ENCODE peak calls at places on chromosomes 5 and 9, in seven cellular contexts. S is GM23338, T is MCF 10A, U is tibial nerve, B is B cell, M is GM13976, W is BJ. K is an unnamed sample.

GRCh38 chr9:83965350-83966208 is 14.4 kb downstream of the HNRNPK start:
- DNase-seq in S (peak), T (peak), W (no peak), M (no peak), U (no peak), B (no peak), K (peak)

GRCh38 chr5:158384535-158385421 is 525.8 kb upstream of the CLINT1 start:
- DNase-seq in T (peak), U (no peak), W (peak), B (no peak), S (no peak), M (no peak), K (peak)

GRCh38 chr9:77569335-77569734 is 78.8 kb downstream of the GNA14 start:
- DNase-seq in M (no peak), B (no peak), S (peak), T (peak), U (no peak), W (no peak), K (no peak)

GRCh38 chr5:84168841-84169240 is 215.8 kb downstream of the EDIL3 start:
- DNase-seq in M (no peak), T (no peak), B (no peak), S (no peak), U (no peak), W (no peak), K (no peak)

GRCh38 chr5:4862500-4862899 is 277.6 kb upstream of the ADAMTS16 start:
- DNase-seq in B (no peak), T (peak), S (peak), M (no peak), W (peak), U (no peak), K (peak)

GRCh38 chr5:95620870-95621838 is 1.3 kb downstream of the GPR150 start:
- DNase-seq in S (peak), W (no peak), B (no peak), U (no peak), T (no peak), M (peak), K (peak)

GRCh38 chr9:93893899-93894690 is 61.1 kb downstream of the BARX1 start:
- DNase-seq in W (no peak), B (no peak), S (no peak), T (no peak), M (peak), U (no peak), K (no peak)

GRCh38 chr9:73348485-73348884 is 196.8 kb downstream of the ANXA1 start:
- DNase-seq in W (no peak), S (peak), B (no peak), T (peak), U (no peak), M (no peak), K (peak)

GRCh38 chr5:140348104-140348503 is 1.7 kb upstream of the HBEGF start:
- DNase-seq in S (no peak), W (no peak), U (no peak), B (no peak), T (peak), M (no peak), K (no peak)

GRCh38 chr5:32390819-32391591 is 53.5 kb downstream of the ZFR start:
- DNase-seq in B (no peak), M (no peak), T (peak), S (no peak), W (peak), U (no peak), K (peak)

GRCh38 chr9:129619787-129620668 is 873 bp downstream of the C9orf50 start:
- DNase-seq in T (peak), B (no peak), S (peak), W (no peak), M (peak), U (no peak), K (peak)

GRCh38 chr9:119091074-119091473 is 278.2 kb downstream of the BRINP1 start:
- DNase-seq in U (no peak), S (no peak), M (no peak), T (no peak), W (no peak), B (no peak), K (no peak)

GRCh38 chr9:99026271-99026955 is 78.5 kb upstream of the TGFBR1 start:
- DNase-seq in U (no peak), T (no peak), W (no peak), S (no peak), B (no peak), M (no peak), K (no peak)

GRCh38 chr5:146751054-146751453 is 127.5 kb downstream of the PPP2R2B start:
- DNase-seq in M (no peak), W (no peak), T (no peak), B (no peak), S (no peak), U (no peak), K (no peak)

GRCh38 chr9:135212961-135213360 is 125.5 kb downstream of the OLFM1 start:
- DNase-seq in M (no peak), B (no peak), S (no peak), U (no peak), T (no peak), W (no peak), K (no peak)

GRCh38 chr5:38463634-38464521 is 92.6 kb downstream of the LIFR start:
- DNase-seq in W (peak), T (peak), M (no peak), U (no peak), S (no peak), B (no peak), K (peak)

GRCh38 chr5:116574682-116575634 is at the start of gene SEMA6A:
- DNase-seq in M (peak), T (peak), B (peak), W (peak), S (peak), U (peak), K (peak)

GRCh38 chr9:95511952-95512750 is 4.6 kb downstream of the PTCH1 start:
- DNase-seq in S (peak), B (no peak), W (no peak), U (no peak), M (no peak), T (peak), K (peak)

GRCh38 chr5:111461261-111461671 is 51.1 kb downstream of the STARD4 start:
- DNase-seq in U (no peak), W (no peak), S (peak), B (no peak), M (no peak), T (no peak), K (peak)

GRCh38 chr5:116442095-116442534 is 132.5 kb downstream of the SEMA6A start:
- DNase-seq in T (peak), M (no peak), S (peak), W (no peak), B (no peak), U (no peak), K (peak)

GRCh38 chr5:137306903-137307302 is 192.2 kb downstream of the SPOCK1 start:
- DNase-seq in W (no peak), M (no peak), T (no peak), B (no peak), U (no peak), S (no peak), K (no peak)

GRCh38 chr9:21995652-21996275 is 1.2 kb downstream of the CDKN2B-AS1 start:
- DNase-seq in T (no peak), S (peak), B (peak), U (no peak), M (peak), W (no peak), K (peak)

GRCh38 chr9:121453232-121453892 is 46.3 kb downstream of the GGTA1 start:
- DNase-seq in S (peak), W (no peak), T (no peak), U (no peak), M (no peak), B (no peak), K (peak)

GRCh38 chr9:2722715-2723114 is 5.4 kb downstream of the KCNV2 start:
- DNase-seq in U (no peak), B (no peak), T (peak), W (peak), S (peak), M (no peak), K (peak)

GRCh38 chr5:556909-557441 is 32.7 kb upstream of the SLC9A3 start:
- DNase-seq in U (no peak), B (no peak), S (no peak), T (no peak), M (peak), W (no peak), K (no peak)

GRCh38 chr9:100011062-100011681 is 87.6 kb downstream of the ERP44 start:
- DNase-seq in M (peak), W (no peak), B (peak), T (peak), U (no peak), S (peak), K (peak)

GRCh38 chr9:105466898-105467455 is 19.1 kb downstream of the FSD1L start:
- DNase-seq in M (no peak), B (no peak), S (no peak), T (no peak), W (no peak), U (no peak), K (peak)

GRCh38 chr5:78560456-78560855 is 88.1 kb downstream of the LHFPL2 start:
- DNase-seq in U (no peak), T (no peak), B (no peak), S (no peak), W (no peak), M (no peak), K (no peak)

GRCh38 chr5:175378444-175379028 is 65.4 kb downstream of the DRD1 start:
- DNase-seq in S (no peak), M (no peak), T (peak), B (no peak), U (no peak), W (no peak), K (no peak)

GRCh38 chr5:102312586-102312985 is 16.5 kb upstream of the SLCO4C1 start:
- DNase-seq in U (no peak), B (no peak), M (no peak), T (peak), W (no peak), S (no peak), K (peak)

GRCh38 chr5:3377831-3378230 is 217.8 kb upstream of the IRX1 start:
- DNase-seq in B (no peak), U (no peak), M (no peak), T (no peak), S (no peak), W (no peak), K (no peak)

GRCh38 chr5:24487371-24487770 is 157.4 kb downstream of the CDH10 start:
- DNase-seq in W (no peak), T (no peak), S (no peak), M (no peak), B (no peak), U (no peak), K (no peak)

GRCh38 chr5:14036947-14037346 is 92.5 kb upstream of the DNAH5 start:
- DNase-seq in W (no peak), U (no peak), T (no peak), B (no peak), M (no peak), S (peak), K (peak)

GRCh38 chr5:135058326-135058725 is 24.3 kb upstream of the PITX1 start:
- DNase-seq in T (no peak), U (no peak), W (no peak), B (no peak), S (no peak), M (no peak), K (no peak)

GRCh38 chr9:108153391-108153790 is 663.8 kb upstream of the KLF4 start:
- DNase-seq in S (no peak), W (no peak), M (no peak), U (no peak), T (no peak), B (no peak), K (no peak)

GRCh38 chr9:127505396-127506116 is 54.2 kb downstream of the LRSAM1 start:
- DNase-seq in S (peak), W (no peak), M (peak), B (no peak), T (peak), U (no peak), K (peak)
- TF ChIP-seq CTCF in S (peak), W (peak), M (peak), B (peak), T (peak), U (peak), K (peak)

GRCh38 chr5:75664933-75665332 is 52.3 kb downstream of the POC5 start:
- DNase-seq in T (no peak), W (no peak), M (no peak), B (no peak), S (no peak), U (no peak), K (no peak)

GRCh38 chr5:75668988-75669760 is 48.1 kb downstream of the POC5 start:
- DNase-seq in T (peak), S (no peak), B (peak), U (no peak), M (peak), W (no peak), K (peak)

GRCh38 chr5:75666801-75667200 is 50.4 kb downstream of the POC5 start:
- DNase-seq in S (peak), T (no peak), B (no peak), W (no peak), U (no peak), M (no peak), K (peak)

GRCh38 chr5:75668348-75668895 is 48.8 kb downstream of the POC5 start:
- DNase-seq in B (no peak), T (no peak), M (no peak), U (no peak), S (no peak), W (no peak), K (no peak)

GRCh38 chr5:75667586-75667985 is 49.7 kb downstream of the POC5 start:
- DNase-seq in T (no peak), W (no peak), S (peak), U (no peak), B (no peak), M (no peak), K (peak)
- TF ChIP-seq CTCF in T (no peak), W (peak), S (peak), U (no peak), B (no peak), M (no peak), K (peak)

GRCh38 chr5:171750316-171750788 is 35.3 kb upstream of the SMIM23 start:
- DNase-seq in B (no peak), T (peak), U (peak), S (peak), W (no peak), M (no peak), K (peak)
- TF ChIP-seq CTCF in B (no peak), T (peak), U (no peak), S (peak), W (no peak), M (no peak), K (peak)

GRCh38 chr5:149427374-149427773 is 48.3 kb upstream of the IL17B start:
- DNase-seq in U (no peak), T (no peak), S (no peak), B (no peak), W (no peak), M (no peak), K (no peak)

GRCh38 chr5:149428032-149428431 is 48.9 kb upstream of the IL17B start:
- DNase-seq in T (no peak), S (no peak), W (no peak), B (no peak), M (no peak), U (no peak), K (no peak)

GRCh38 chr5:149432377-149432776 is 53.3 kb upstream of the IL17B start:
- DNase-seq in M (no peak), W (no peak), S (no peak), T (no peak), U (no peak), B (no peak), K (no peak)

GRCh38 chr5:149432861-149433462 is 53.9 kb upstream of the IL17B start:
- DNase-seq in S (no peak), W (no peak), M (no peak), U (no peak), B (no peak), T (no peak), K (no peak)

GRCh38 chr5:149429839-149430721 is 51.0 kb upstream of the IL17B start:
- DNase-seq in S (peak), U (no peak), T (no peak), M (no peak), W (no peak), B (no peak), K (peak)
- TF ChIP-seq CTCF in S (peak), U (peak), T (no peak), M (no peak), W (peak), B (no peak), K (peak)

K was measured in choroid plexus epithelial cell.